ENCODE peak calls at places on chromosomes 5 and 9, in four cellular contexts. A is WTC11, D is sigmoid colon, M is fibroblast of pulmonary artery. E is an unnamed sample.

GRCh38 chr9:83744206-83744605 is 36.4 kb upstream of the UBQLN1 start:
- DNase-seq in A (no peak), D (no peak), M (no peak), E (no peak)

GRCh38 chr5:176438959-176439757 is 9.0 kb upstream of the FAF2 start:
- DNase-seq in D (no peak), M (peak), A (no peak), E (no peak)

GRCh38 chr9:137639303-137640051 is 20.7 kb downstream of the EHMT1 start:
- DNase-seq in M (no peak), D (no peak), A (no peak), E (no peak)

GRCh38 chr9:93082841-93083411 is 13.1 kb upstream of the CARD19 start:
- DNase-seq in M (no peak), D (peak), A (peak), E (peak)

GRCh38 chr5:145697251-145698016 is 137.7 kb downstream of the PRELID2 start:
- DNase-seq in A (peak), M (peak), D (no peak), E (no peak)

GRCh38 chr5:31186672-31187267 is 6.7 kb upstream of the CDH6 start:
- DNase-seq in D (no peak), M (peak), A (no peak), E (no peak)

GRCh38 chr5:6083311-6083941 is 294.9 kb downstream of the MED10 start:
- DNase-seq in M (no peak), A (peak), D (no peak), E (no peak)

GRCh38 chr9:110131499-110131898 is 76.5 kb downstream of the C9orf152 start:
- DNase-seq in A (no peak), D (no peak), M (no peak), E (no peak)

GRCh38 chr5:99025298-99026045 is 96.7 kb upstream of the CHD1 start:
- DNase-seq in A (no peak), D (no peak), M (no peak), E (no peak)

GRCh38 chr5:96222129-96222528 is 210.9 kb downstream of the PCSK1 start:
- DNase-seq in A (no peak), M (no peak), D (no peak), E (no peak)

GRCh38 chr5:114924784-114925183 is 244.9 kb downstream of the TRIM36 start:
- DNase-seq in M (no peak), A (no peak), D (no peak), E (no peak)

GRCh38 chr5:138542120-138542955 is 698 bp downstream of the ETF1 start:
- DNase-seq in D (peak), A (no peak), M (no peak), E (no peak)

GRCh38 chr5:14742427-14743010 is 78.0 kb downstream of the OTULIN start:
- DNase-seq in A (no peak), D (no peak), M (no peak), E (no peak)

GRCh38 chr5:125559296-125559695 is 812.9 kb upstream of the ZNF608 start:
- DNase-seq in A (no peak), D (no peak), M (peak), E (no peak)

GRCh38 chr5:9059920-9060691 is 485.8 kb downstream of the SEMA5A start:
- DNase-seq in D (no peak), A (no peak), M (peak), E (no peak)

GRCh38 chr5:24539625-24540024 is 105.2 kb downstream of the CDH10 start:
- DNase-seq in A (no peak), M (peak), D (no peak), E (no peak)

GRCh38 chr5:157143127-157143959 is 678 bp upstream of the MED7 start:
- DNase-seq in D (peak), M (peak), A (no peak), E (no peak)

GRCh38 chr9:17520264-17521058 is 58.4 kb upstream of the SH3GL2 start:
- DNase-seq in D (no peak), A (no peak), M (no peak), E (no peak)

GRCh38 chr9:98778251-98778650 is 18.1 kb downstream of the ANKS6 start:
- DNase-seq in M (no peak), D (no peak), A (no peak), E (no peak)

GRCh38 chr9:98774746-98775145 is 21.6 kb downstream of the ANKS6 start:
- DNase-seq in A (peak), M (no peak), D (no peak), E (peak)

GRCh38 chr9:98777618-98778017 is 18.7 kb downstream of the ANKS6 start:
- DNase-seq in A (no peak), D (no peak), M (no peak), E (no peak)

GRCh38 chr9:98773721-98774120 is 22.6 kb downstream of the ANKS6 start:
- DNase-seq in A (no peak), M (no peak), D (no peak), E (peak)

GRCh38 chr9:98775831-98776441 is 20.4 kb downstream of the ANKS6 start:
- DNase-seq in M (peak), A (peak), D (no peak), E (no peak)
- TF ChIP-seq CTCF in M (peak), A (peak), D (peak), E (peak)

GRCh38 chr5:133365326-133365725 is 247.0 kb downstream of the FSTL4 start:
- DNase-seq in M (no peak), A (peak), D (no peak), E (no peak)
- TF ChIP-seq CTCF in M (no peak), A (peak), D (no peak), E (peak)

GRCh38 chr5:93579561-93580386 is 1.2 kb downstream of the NR2F1-AS1 start:
- DNase-seq in M (peak), D (peak), A (peak), E (no peak)
- TF ChIP-seq CTCF in M (no peak), D (no peak), A (no peak), E (no peak)

GRCh38 chr9:87107072-87107471 is 159.8 kb upstream of the GAS1 start:
- DNase-seq in M (no peak), D (no peak), A (peak), E (no peak)
- TF ChIP-seq CTCF in M (no peak), D (no peak), A (no peak), E (peak)

DNA sequence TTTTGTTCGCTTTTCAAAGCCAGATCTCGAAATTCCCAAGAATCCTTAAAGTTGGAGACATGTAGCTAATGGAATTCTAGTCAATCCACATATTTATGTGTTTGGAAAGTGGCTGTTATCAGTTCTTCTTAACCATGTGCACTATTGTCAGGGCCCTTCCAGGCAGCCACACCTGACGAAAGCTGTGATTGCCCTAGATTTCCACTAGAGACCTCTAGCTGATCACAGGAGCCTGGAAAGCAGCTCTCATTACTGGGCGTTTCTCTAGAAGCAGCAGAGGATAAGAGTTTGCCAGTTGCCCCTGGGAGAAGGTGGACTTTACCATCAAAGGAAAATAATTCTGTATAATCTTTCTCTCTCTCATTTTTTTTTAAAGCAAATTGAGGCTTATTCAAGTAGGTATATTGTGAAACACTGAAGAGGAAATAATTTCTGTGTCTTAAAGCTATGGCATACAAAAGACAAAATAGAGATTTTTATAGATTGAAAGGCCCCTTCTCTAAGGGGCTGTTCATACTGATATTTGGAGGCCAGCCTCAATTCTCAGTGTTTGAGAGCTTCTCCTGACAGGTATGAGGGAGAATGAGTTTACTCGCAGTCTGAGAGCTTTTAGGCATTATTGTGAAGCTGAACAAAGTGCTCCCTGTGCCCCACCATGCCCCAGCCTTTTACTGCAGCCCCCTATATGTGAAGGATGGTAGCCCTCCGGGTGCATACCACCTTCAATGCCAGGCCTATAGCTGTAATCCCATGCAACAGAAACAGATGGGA is 405.4 kb upstream of the ACTBL2 start:
- DNase-seq in M (peak), A (peak), D (no peak), E (no peak)
- TF ChIP-seq CTCF in M (peak), A (no peak), D (no peak), E (peak)